ENCODE peak calls at places on chromosome 16, in six cellular contexts. One of them, this sample, is unnamed.
A peak's percentile ranks its signal among the peaks of the same experiment; 100 is the strongest.

GRCh38 chr16:47774661-47775060 is 313.5 kb downstream of the PHKB start:
- DNase-seq in posterior cingulate gyrus: no peak
- DNase-seq in erythroblast: no peak
- DNase-seq in NCI-H1417: peak; percentile 7
- DNase-seq in stimulated activated naive CD4-positive, alpha-beta T cell: no peak
- DNase-seq in tibial artery: no peak
- DNase-seq in this sample: no peak

GRCh38 chr16:72434159-72434558 is 262.2 kb upstream of the PMFBP1 start:
- DNase-seq in posterior cingulate gyrus: no peak
- DNase-seq in erythroblast: peak; percentile 61
- DNase-seq in NCI-H1417: peak; percentile 41
- DNase-seq in stimulated activated naive CD4-positive, alpha-beta T cell: no peak
- DNase-seq in tibial artery: no peak
- DNase-seq in this sample: no peak

GRCh38 chr16:10266809-10267208 is 84.6 kb upstream of the GRIN2A start:
- DNase-seq in posterior cingulate gyrus: no peak
- DNase-seq in erythroblast: no peak
- DNase-seq in NCI-H1417: no peak
- DNase-seq in stimulated activated naive CD4-positive, alpha-beta T cell: no peak
- DNase-seq in tibial artery: no peak
- DNase-seq in this sample: no peak

GRCh38 chr16:3536271-3536671 is 35.5 kb downstream of the CLUAP1 start:
- DNase-seq in posterior cingulate gyrus: no peak
- DNase-seq in erythroblast: no peak
- DNase-seq in NCI-H1417: no peak
- DNase-seq in stimulated activated naive CD4-positive, alpha-beta T cell: no peak
- DNase-seq in tibial artery: no peak
- DNase-seq in this sample: no peak

GRCh38 chr16:26709175-26709574 is 357.6 kb upstream of the C16orf82 start:
- DNase-seq in posterior cingulate gyrus: no peak
- DNase-seq in erythroblast: no peak
- DNase-seq in NCI-H1417: no peak
- DNase-seq in stimulated activated naive CD4-positive, alpha-beta T cell: no peak
- DNase-seq in tibial artery: no peak
- DNase-seq in this sample: no peak

GRCh38 chr16:66886346-66886745 is 6.0 kb downstream of the PDP2 start:
- DNase-seq in posterior cingulate gyrus: no peak
- DNase-seq in erythroblast: no peak
- DNase-seq in NCI-H1417: no peak
- DNase-seq in stimulated activated naive CD4-positive, alpha-beta T cell: no peak
- DNase-seq in tibial artery: no peak
- DNase-seq in this sample: no peak

GRCh38 chr16:77843412-77843811 is 55.0 kb downstream of the VAT1L start:
- DNase-seq in posterior cingulate gyrus: no peak
- DNase-seq in erythroblast: no peak
- DNase-seq in NCI-H1417: no peak
- DNase-seq in stimulated activated naive CD4-positive, alpha-beta T cell: no peak
- DNase-seq in tibial artery: no peak
- DNase-seq in this sample: no peak

GRCh38 chr16:74724820-74725549 is 24.3 kb upstream of the MLKL start:
- DNase-seq in posterior cingulate gyrus: peak; percentile 90
- DNase-seq in erythroblast: no peak
- DNase-seq in NCI-H1417: no peak
- DNase-seq in stimulated activated naive CD4-positive, alpha-beta T cell: no peak
- DNase-seq in tibial artery: no peak
- DNase-seq in this sample: no peak

GRCh38 chr16:29972500-29972899 is 1.2 kb upstream of the TAOK2 start:
- DNase-seq in posterior cingulate gyrus: no peak
- DNase-seq in erythroblast: no peak
- DNase-seq in NCI-H1417: no peak
- DNase-seq in stimulated activated naive CD4-positive, alpha-beta T cell: no peak
- DNase-seq in tibial artery: no peak
- DNase-seq in this sample: no peak

GRCh38 chr16:80947708-80948615 is 58.7 kb downstream of the CMC2 start:
- DNase-seq in posterior cingulate gyrus: no peak
- DNase-seq in erythroblast: no peak
- DNase-seq in NCI-H1417: no peak
- DNase-seq in stimulated activated naive CD4-positive, alpha-beta T cell: no peak
- DNase-seq in tibial artery: no peak
- DNase-seq in this sample: no peak

GRCh38 chr16:15538484-15538883 is 104.1 kb downstream of the BMERB1 start:
- DNase-seq in posterior cingulate gyrus: no peak
- DNase-seq in erythroblast: no peak
- DNase-seq in NCI-H1417: no peak
- DNase-seq in stimulated activated naive CD4-positive, alpha-beta T cell: no peak
- DNase-seq in tibial artery: no peak
- DNase-seq in this sample: peak; percentile 84

GRCh38 chr16:17777461-17777863 is 306.7 kb upstream of the XYLT1 start:
- DNase-seq in posterior cingulate gyrus: no peak
- DNase-seq in erythroblast: no peak
- DNase-seq in NCI-H1417: no peak
- DNase-seq in stimulated activated naive CD4-positive, alpha-beta T cell: no peak
- DNase-seq in tibial artery: no peak
- DNase-seq in this sample: no peak

GRCh38 chr16:81905277-81905676 is 106.0 kb downstream of the SDR42E1 start:
- DNase-seq in posterior cingulate gyrus: no peak
- DNase-seq in erythroblast: no peak
- DNase-seq in NCI-H1417: no peak
- DNase-seq in stimulated activated naive CD4-positive, alpha-beta T cell: no peak
- DNase-seq in tibial artery: no peak
- DNase-seq in this sample: no peak

GRCh38 chr16:3364774-3365427 is 9.2 kb downstream of the OR2C1 start:
- DNase-seq in posterior cingulate gyrus: peak; percentile 84
- DNase-seq in erythroblast: peak; percentile 92
- DNase-seq in NCI-H1417: peak; percentile 99
- DNase-seq in stimulated activated naive CD4-positive, alpha-beta T cell: peak; percentile 85
- DNase-seq in tibial artery: peak; percentile 66
- DNase-seq in this sample: peak; percentile 96

GRCh38 chr16:2156025-2156848 is 655 bp downstream of the TRAF7 start:
- DNase-seq in posterior cingulate gyrus: no peak
- DNase-seq in erythroblast: peak; percentile 63
- DNase-seq in NCI-H1417: peak; percentile 38
- DNase-seq in stimulated activated naive CD4-positive, alpha-beta T cell: no peak
- DNase-seq in tibial artery: no peak
- DNase-seq in this sample: no peak

GRCh38 chr16:27374794-27375499 is 27.0 kb upstream of the IL21R start:
- DNase-seq in posterior cingulate gyrus: no peak
- DNase-seq in erythroblast: peak; percentile 56
- DNase-seq in NCI-H1417: peak; percentile 13
- DNase-seq in stimulated activated naive CD4-positive, alpha-beta T cell: peak; percentile 14
- DNase-seq in tibial artery: peak; percentile 55
- DNase-seq in this sample: peak; percentile 77

This sample was measured in NCI-H446.